ENCODE peak calls at places on chromosomes 13 and 19, in six cellular contexts. N, J, C, R, F and Y are unnamed samples.

GRCh38 chr13:33931397-33931987 is 113.5 kb downstream of the RFC3 start:
- ATAC-seq in N (peak; percentile 96), J (peak; percentile 93), C (peak; percentile 40), R (peak; percentile 96), F (peak; percentile 83), Y (no peak)

GRCh38 chr13:74226791-74227475 is 92.7 kb upstream of the KLF12 start:
- ATAC-seq in N (no peak), J (no peak), C (no peak), R (no peak), F (no peak), Y (no peak)

GRCh38 chr19:39824143-39825092 is 9.5 kb downstream of the DYRK1B start:
- ATAC-seq in N (peak; percentile 45), J (peak; percentile 99), C (peak; percentile 95), R (peak; percentile 95), F (peak; percentile 75), Y (peak; percentile 97)

GRCh38 chr13:93767231-93767916 is 540.8 kb downstream of the GPC6 start:
- ATAC-seq in N (no peak), J (no peak), C (no peak), R (peak; percentile 81), F (no peak), Y (no peak)

GRCh38 chr19:40157059-40157458 is 34.2 kb upstream of the MAP3K10 start:
- ATAC-seq in N (no peak), J (no peak), C (no peak), R (no peak), F (no peak), Y (no peak)

GRCh38 chr19:3604227-3604986 is 2.3 kb downstream of the TBXA2R start:
- ATAC-seq in N (no peak), J (peak; percentile 58), C (no peak), R (no peak), F (no peak), Y (no peak)

GRCh38 chr13:39777527-39778061 is 122.1 kb downstream of the COG6 start:
- ATAC-seq in N (peak; percentile 90), J (peak; percentile 75), C (no peak), R (peak; percentile 65), F (no peak), Y (no peak)

GRCh38 chr19:33339016-33339749 is 34.3 kb upstream of the CEBPG start:
- ATAC-seq in N (peak; percentile 59), J (no peak), C (no peak), R (no peak), F (no peak), Y (no peak)

GRCh38 chr19:38949580-38950367 is 19.0 kb downstream of the MRPS12 start:
- ATAC-seq in N (no peak), J (peak; percentile 91), C (peak; percentile 90), R (no peak), F (no peak), Y (peak; percentile 87)

GRCh38 chr19:41476583-41476982 is 33.6 kb downstream of the ERICH4 start:
- ATAC-seq in N (no peak), J (peak; percentile 36), C (no peak), R (no peak), F (no peak), Y (no peak)

DNA sequence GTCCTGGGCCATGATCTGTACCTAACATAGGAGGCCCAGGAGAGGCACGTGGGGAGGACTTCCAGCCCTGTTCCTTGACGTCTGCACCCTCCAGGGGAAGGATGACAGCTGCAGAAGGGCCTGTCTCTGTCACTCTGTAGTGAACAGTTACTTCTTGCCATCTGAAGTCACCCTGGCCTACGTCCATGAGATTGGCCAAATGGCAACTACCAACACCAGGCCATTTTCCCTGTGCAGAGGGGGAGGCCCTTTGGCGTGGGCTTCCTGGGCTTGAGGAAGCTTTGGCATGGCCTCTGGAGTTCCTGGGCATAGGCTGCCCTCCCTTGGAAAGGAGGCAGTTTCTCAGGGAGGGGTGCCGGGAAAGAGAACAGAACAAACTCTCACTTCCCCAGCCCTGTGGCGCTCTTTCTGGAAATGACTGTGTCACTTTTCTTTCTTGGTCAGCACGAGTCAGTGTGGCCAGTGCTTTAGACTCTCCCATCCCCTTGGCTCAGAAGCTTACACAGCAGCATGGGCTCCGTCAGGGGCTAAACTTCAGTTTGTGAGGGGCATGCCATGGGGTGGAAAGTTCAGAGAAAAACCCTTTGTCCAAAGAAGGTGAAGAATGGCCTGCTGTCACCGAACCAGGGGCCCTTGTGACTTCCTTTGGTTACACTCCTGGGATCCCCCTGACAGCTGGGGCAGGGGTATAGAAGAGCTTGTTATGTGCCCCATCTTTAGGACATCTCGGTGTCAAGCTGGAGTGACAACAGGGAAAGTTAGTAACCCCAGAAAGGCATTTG is 5.3 kb downstream of the CARM1 start:
- ATAC-seq in N (no peak), J (peak; percentile 80), C (peak; percentile 38), R (no peak), F (no peak), Y (peak; percentile 31)
- TF ChIP-seq POLR2A in N (no peak), J (peak; percentile 64), C (no peak), R (no peak), F (no peak), Y (no peak)

DNA sequence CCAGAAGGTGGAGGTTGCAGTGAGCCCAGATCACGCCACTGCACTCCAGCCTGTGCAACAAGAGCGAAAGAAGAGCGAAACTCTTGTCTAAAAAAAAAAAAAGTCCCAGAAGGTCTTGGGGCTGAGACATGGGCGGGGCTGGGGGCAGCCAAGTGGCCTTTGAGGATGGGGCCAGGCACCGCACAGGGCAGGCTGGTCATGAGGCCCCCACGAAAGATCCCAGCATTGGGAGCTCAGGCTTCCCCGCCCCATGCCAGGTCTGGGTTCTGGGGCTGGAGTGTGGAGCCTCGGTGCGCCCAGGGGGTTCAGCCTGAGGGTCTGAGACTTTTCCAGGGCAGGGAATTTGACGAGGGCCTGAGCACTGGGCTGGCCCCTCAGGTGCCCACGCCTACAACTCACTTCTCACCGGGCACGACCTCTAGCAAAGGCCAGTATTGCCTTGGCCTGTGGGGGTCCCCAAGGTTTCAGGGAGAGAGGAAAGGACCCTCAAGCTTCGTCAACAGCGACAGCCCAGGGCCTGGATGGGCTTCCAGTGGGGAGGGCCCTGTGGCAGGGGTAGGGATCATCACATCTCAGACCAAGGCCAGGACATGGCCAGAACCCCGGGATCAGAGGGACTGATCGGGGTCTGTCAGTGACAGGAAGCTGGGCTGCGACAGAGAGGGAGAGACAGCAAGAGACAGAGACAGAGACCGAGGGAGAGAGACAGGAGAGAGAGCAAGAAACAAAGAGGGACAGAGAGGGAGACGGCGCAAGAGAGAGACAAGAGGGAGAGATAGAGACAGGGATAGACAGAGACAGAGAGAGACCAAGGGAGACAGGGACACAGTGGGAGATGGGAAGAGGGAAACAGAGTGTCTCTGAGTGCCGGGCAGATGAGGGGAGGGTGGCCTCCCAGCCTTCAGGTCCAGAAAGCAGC is 7.5 kb upstream of the MEX3D start:
- ATAC-seq in N (peak; percentile 5), J (no peak), C (no peak), R (peak; percentile 6), F (peak; percentile 22), Y (no peak)
- TF ChIP-seq POLR2AphosphoS5 in N (no peak), J (no peak), C (no peak), R (no peak), F (no peak), Y (no peak)

GRCh38 chr19:19529783-19530422 is 1.2 kb downstream of the YJEFN3 start:
- ATAC-seq in N (no peak), J (no peak), C (no peak), R (no peak), F (no peak), Y (no peak)
- TF ChIP-seq POLR2A in N (no peak), J (peak; percentile 56), C (no peak), R (no peak), F (peak; percentile 25), Y (no peak)

DNA sequence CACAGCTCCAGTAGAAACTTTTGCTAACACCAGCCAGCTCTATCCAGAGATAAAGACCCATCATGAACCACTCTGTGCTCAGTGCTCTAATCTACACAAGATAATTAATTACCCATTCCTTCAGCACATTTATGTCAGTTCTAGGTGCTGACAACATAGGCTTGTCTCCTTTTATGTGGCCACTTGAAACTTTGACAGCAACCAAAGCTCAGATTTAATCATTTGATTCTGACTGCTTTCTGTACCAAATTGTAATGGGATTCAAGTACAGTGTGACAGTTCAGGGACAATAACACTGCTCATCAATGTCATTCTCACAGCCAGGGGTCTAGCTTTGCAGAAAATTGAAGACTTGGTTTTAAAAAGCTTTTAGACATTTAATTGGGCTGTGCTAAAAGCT is 266.6 kb downstream of the KCTD12 start:
- ATAC-seq in N (no peak), J (no peak), C (no peak), R (no peak), F (no peak), Y (no peak)
- TF ChIP-seq POLR2AphosphoS5 in N (no peak), J (no peak), C (no peak), R (no peak), F (no peak), Y (no peak)

GRCh38 chr19:45403781-45404556 is 900 bp downstream of the PPP1R13L start:
- ATAC-seq in N (peak; percentile 31), J (peak; percentile 49), C (no peak), R (peak; percentile 61), F (peak; percentile 50), Y (no peak)

GRCh38 chr19:45404557-45405434 is at the start of gene PPP1R13L:
- ATAC-seq in N (peak; percentile 62), J (peak; percentile 49), C (peak; percentile 92), R (peak; percentile 70), F (peak; percentile 73), Y (peak; percentile 55)

GRCh38 chr19:45406957-45407375 is 522 bp downstream of the POLR1G start:
- ATAC-seq in N (no peak), J (no peak), C (no peak), R (no peak), F (no peak), Y (no peak)

GRCh38 chr19:45406165-45406956 is at the start of gene POLR1G:
- ATAC-seq in N (peak; percentile 46), J (peak; percentile 82), C (peak; percentile 81), R (peak; percentile 74), F (peak; percentile 77), Y (peak; percentile 78)

GRCh38 chr19:45405435-45406164 is 731 bp upstream of the PPP1R13L start:
- ATAC-seq in N (peak; percentile 64), J (peak; percentile 77), C (peak; percentile 94), R (peak; percentile 81), F (peak; percentile 77), Y (peak; percentile 85)
- TF ChIP-seq POLR2A in N (peak; percentile 42), J (peak; percentile 45), C (no peak), R (peak; percentile 76), F (peak; percentile 61), Y (no peak)

DNA sequence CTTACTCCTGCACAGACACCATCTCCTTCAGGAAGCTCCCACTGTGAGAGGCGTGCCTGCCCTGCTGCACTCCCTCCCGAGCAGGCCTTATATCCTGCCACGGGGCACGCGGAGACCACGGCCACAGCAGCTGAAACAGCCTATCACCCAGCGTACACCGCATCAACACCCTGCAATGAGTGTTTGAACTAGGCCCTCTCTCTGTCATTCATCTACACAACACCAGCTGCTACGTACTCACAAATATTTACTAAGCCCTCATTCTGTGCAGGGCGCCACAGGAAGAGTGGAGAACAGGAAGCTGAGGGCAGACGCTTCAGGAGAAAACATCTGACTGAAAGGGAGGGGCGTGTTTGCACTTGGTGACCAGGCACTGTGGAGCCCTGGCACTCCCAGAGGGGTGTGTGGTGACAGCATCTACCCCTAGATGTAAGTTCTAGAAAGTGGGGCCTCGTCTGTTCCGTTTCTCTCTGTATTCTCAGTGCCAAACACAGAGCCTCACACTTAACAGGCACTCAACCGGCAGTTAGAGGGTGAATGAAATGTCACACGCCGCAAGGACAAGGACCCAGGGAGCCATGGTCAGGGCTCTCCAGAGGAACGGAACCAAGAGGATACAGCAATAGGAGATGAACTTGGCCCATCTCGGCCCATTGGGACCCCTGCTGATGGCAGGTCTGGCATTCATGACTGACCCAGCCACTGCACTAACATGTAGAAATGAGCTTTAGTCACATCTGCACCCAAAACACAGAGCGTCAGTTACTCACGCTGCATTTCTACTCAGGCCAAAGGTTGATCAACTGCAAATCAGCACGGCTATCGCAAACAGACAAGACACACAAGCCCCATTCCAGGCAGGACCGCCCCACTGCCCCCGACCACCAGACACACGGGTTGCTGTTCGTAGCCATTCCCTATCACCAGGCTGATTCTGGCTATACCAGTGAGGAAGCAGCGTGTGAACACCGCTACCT is 15.7 kb downstream of the RANBP3 start:
- ATAC-seq in N (no peak), J (peak; percentile 52), C (peak; percentile 92), R (peak; percentile 93), F (no peak), Y (peak; percentile 46)
- TF ChIP-seq POLR2AphosphoS5 in N (no peak), J (no peak), C (peak; percentile 76), R (peak; percentile 61), F (no peak), Y (peak; percentile 44)